ENCODE peak calls at places on chromosomes 1 and 21, in four cellular contexts. One of them, this sample, is unnamed. For H3K4me1, the result is how much of the 10 kb centered on the place peaks cover.

GRCh38 chr1:228122921-228123441 is 13.9 kb upstream of the MRPL55 start:
- DNase-seq in GM23248: no peak
- DNase-seq in fibroblast of lung: no peak
- DNase-seq in mammary epithelial cell: no peak
- DNase-seq in this sample: no peak

GRCh38 chr1:30253807-30254440 is 469.5 kb downstream of the MATN1 start:
- DNase-seq in GM23248: no peak
- DNase-seq in mammary epithelial cell: no peak
- DNase-seq in fibroblast of lung: no peak
- DNase-seq in this sample: no peak

GRCh38 chr1:47755368-47755990 is 241.7 kb downstream of the TRABD2B start:
- DNase-seq in mammary epithelial cell: no peak
- DNase-seq in fibroblast of lung: no peak
- DNase-seq in GM23248: peak
- DNase-seq in this sample: no peak

GRCh38 chr21:45448283-45448809 is 43.4 kb downstream of the COL18A1 start:
- DNase-seq in mammary epithelial cell: no peak
- DNase-seq in GM23248: no peak
- DNase-seq in fibroblast of lung: no peak
- DNase-seq in this sample: no peak

GRCh38 chr1:115768549-115768948 is at the start of gene CASQ2:
- DNase-seq in fibroblast of lung: no peak
- DNase-seq in GM23248: no peak
- DNase-seq in mammary epithelial cell: no peak
- DNase-seq in this sample: no peak

GRCh38 chr1:5239911-5240310 is 585.5 kb downstream of the AJAP1 start:
- DNase-seq in fibroblast of lung: no peak
- DNase-seq in GM23248: no peak
- DNase-seq in mammary epithelial cell: no peak
- DNase-seq in this sample: no peak

GRCh38 chr1:189859385-189859977 is 618.2 kb downstream of the BRINP3 start:
- DNase-seq in fibroblast of lung: no peak
- DNase-seq in GM23248: no peak
- DNase-seq in mammary epithelial cell: peak
- DNase-seq in this sample: peak

GRCh38 chr1:23984417-23985186 is 4.5 kb upstream of the SRSF10 start:
- DNase-seq in GM23248: peak
- DNase-seq in fibroblast of lung: peak
- DNase-seq in mammary epithelial cell: peak
- DNase-seq in this sample: no peak

GRCh38 chr1:3211996-3212395 is 143.0 kb downstream of the PRDM16 start:
- DNase-seq in GM23248: no peak
- DNase-seq in fibroblast of lung: no peak
- DNase-seq in mammary epithelial cell: no peak
- DNase-seq in this sample: no peak

GRCh38 chr1:2856821-2857290 is 55.4 kb upstream of the TTC34 start:
- DNase-seq in fibroblast of lung: no peak
- DNase-seq in GM23248: no peak
- DNase-seq in mammary epithelial cell: no peak
- DNase-seq in this sample: no peak

GRCh38 chr1:47209091-47209490 is 19.3 kb upstream of the PDZK1IP1 start:
- DNase-seq in fibroblast of lung: no peak
- DNase-seq in GM23248: no peak
- DNase-seq in mammary epithelial cell: no peak
- DNase-seq in this sample: no peak

GRCh38 chr21:15015622-15016471 is 49.0 kb downstream of the NRIP1 start:
- DNase-seq in fibroblast of lung: peak
- DNase-seq in GM23248: peak
- DNase-seq in mammary epithelial cell: peak
- DNase-seq in this sample: peak

GRCh38 chr1:178119623-178120022 is 25.7 kb downstream of the RASAL2 start:
- DNase-seq in fibroblast of lung: no peak
- DNase-seq in mammary epithelial cell: peak
- DNase-seq in GM23248: no peak
- DNase-seq in this sample: peak

GRCh38 chr21:35791541-35792335 is 268.6 kb downstream of the SETD4 start:
- DNase-seq in fibroblast of lung: no peak
- DNase-seq in GM23248: no peak
- DNase-seq in mammary epithelial cell: no peak
- DNase-seq in this sample: no peak

GRCh38 chr1:193281894-193282293 is 95.5 kb upstream of the B3GALT2 start:
- DNase-seq in GM23248: no peak
- DNase-seq in mammary epithelial cell: no peak
- DNase-seq in fibroblast of lung: no peak
- DNase-seq in this sample: no peak

GRCh38 chr1:34037109-34037508 is 127.9 kb downstream of the CSMD2 start:
- DNase-seq in fibroblast of lung: no peak
- DNase-seq in mammary epithelial cell: no peak
- DNase-seq in GM23248: no peak
- DNase-seq in this sample: no peak

GRCh38 chr1:152035406-152036315 is 1.1 kb downstream of the S100A11 start:
- DNase-seq in GM23248: peak
- DNase-seq in mammary epithelial cell: no peak
- DNase-seq in fibroblast of lung: peak
- DNase-seq in this sample: no peak
- TF ChIP-seq EZH2 in GM23248: no peak
- TF ChIP-seq EZH2 in mammary epithelial cell: no peak
- TF ChIP-seq EZH2 in fibroblast of lung: no peak
- TF ChIP-seq EZH2 in this sample: no peak

GRCh38 chr1:33041026-33041425 is 4.3 kb upstream of the AK2 start:
- DNase-seq in GM23248: no peak
- DNase-seq in mammary epithelial cell: no peak
- DNase-seq in fibroblast of lung: no peak
- DNase-seq in this sample: no peak

GRCh38 chr1:33039840-33040239 is 3.2 kb upstream of the AK2 start:
- DNase-seq in GM23248: no peak
- DNase-seq in mammary epithelial cell: no peak
- DNase-seq in fibroblast of lung: no peak
- DNase-seq in this sample: no peak

GRCh38 chr1:33036051-33036525 is 595 bp downstream of the AK2 start:
- DNase-seq in fibroblast of lung: peak
- DNase-seq in mammary epithelial cell: peak
- DNase-seq in GM23248: peak
- DNase-seq in this sample: peak

GRCh38 chr1:33032126-33032869 is 4.4 kb downstream of the AK2 start:
- DNase-seq in fibroblast of lung: peak
- DNase-seq in mammary epithelial cell: no peak
- DNase-seq in GM23248: peak
- DNase-seq in this sample: no peak

DNA sequence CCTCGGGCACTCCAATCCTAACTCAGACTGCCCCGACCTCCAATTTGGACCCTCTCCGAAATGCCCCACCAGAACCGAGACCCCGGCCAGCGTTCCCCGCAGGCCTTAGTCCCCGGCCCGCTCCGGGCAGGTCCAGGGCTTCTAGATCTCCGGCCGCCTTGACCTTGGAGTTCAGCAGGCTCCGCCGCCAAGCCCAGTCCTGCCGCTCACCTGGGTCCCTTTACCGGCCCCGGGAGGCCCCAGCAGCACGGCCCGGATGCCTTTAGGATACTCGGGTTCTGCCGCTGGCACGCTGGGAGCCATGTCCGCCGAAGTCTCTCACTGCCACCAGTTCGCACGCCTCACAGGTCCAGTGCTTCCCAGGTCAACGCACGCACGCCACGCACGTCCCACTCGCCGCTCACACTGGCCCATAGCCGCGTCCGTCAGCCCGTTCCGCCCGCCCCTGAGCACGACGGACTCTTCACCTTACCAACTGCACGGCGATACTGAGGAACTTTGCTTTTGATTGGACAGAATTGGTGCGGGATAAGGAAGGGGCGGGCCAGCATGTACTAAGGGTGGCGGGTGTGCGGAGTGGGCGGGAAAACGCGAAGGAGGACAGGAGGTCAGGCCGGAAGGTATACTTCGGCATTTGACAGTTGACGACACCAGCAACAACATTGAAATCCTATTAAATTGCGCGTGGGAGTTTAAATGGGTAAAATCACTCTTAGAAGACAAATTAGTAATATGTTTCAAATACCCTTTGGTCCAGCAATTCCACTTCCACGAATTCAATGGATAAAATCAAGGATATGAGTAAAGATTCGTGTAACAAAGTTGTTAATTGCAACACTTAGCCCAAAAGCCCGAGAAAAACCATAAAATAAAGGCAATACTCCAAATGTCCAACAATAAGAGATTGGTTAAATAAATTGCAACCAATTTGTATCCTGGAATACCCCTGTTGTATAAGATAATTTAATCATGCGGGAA is at the start of gene AK2:
- DNase-seq in fibroblast of lung: peak
- DNase-seq in mammary epithelial cell: peak
- DNase-seq in GM23248: peak
- DNase-seq in this sample: peak
- H3K4me1 ChIP-seq in fibroblast of lung: under half
- H3K4me1 ChIP-seq in mammary epithelial cell: under half
- H3K4me1 ChIP-seq in GM23248: under half
- H3K4me1 ChIP-seq in this sample: under half

GRCh38 chr1:84785231-84785630 is 95.0 kb upstream of the SSX2IP start:
- DNase-seq in fibroblast of lung: peak
- DNase-seq in mammary epithelial cell: peak
- DNase-seq in GM23248: no peak
- DNase-seq in this sample: no peak

GRCh38 chr1:84782881-84783280 is 92.6 kb upstream of the SSX2IP start:
- DNase-seq in GM23248: no peak
- DNase-seq in mammary epithelial cell: no peak
- DNase-seq in fibroblast of lung: no peak
- DNase-seq in this sample: no peak

GRCh38 chr1:84782311-84782771 is 92.1 kb upstream of the SSX2IP start:
- DNase-seq in mammary epithelial cell: no peak
- DNase-seq in GM23248: peak
- DNase-seq in fibroblast of lung: peak
- DNase-seq in this sample: peak

GRCh38 chr1:84776639-84777038 is 86.4 kb upstream of the SSX2IP start:
- DNase-seq in fibroblast of lung: no peak
- DNase-seq in mammary epithelial cell: peak
- DNase-seq in GM23248: no peak
- DNase-seq in this sample: no peak

DNA sequence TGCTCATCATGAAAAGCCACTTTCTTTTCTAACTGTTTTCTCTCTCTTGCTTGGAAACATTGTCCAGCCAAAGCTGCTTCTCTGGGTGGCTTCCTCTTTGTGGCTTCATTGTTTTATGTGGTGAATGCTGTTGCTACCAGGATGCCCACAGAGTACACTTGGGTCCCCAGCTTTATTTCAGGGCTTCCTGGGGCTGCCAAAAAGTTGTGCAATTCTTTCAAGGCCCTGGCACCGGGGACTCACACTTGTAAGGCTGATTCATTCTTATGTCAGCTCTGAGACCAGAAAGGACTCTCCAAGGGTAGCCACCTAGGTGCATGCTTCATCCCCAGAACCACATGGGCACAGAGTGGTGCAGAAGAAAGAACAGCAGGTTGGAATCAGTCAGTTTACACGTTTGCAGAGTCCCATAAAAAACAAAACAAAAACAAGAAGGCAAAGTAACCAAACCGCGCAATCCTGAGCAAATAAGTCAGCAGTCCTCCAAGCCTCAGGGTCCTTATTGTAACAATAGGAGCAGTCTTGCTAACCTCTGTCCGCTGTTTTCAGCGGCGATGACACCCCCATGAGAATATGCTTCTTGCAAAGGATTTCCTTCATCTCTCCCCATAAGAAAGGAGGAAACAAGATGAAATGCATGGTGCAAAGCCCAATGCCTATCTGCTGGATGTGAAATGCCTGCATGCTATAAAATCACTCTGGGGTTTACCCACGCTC is 89.9 kb upstream of the SSX2IP start:
- DNase-seq in mammary epithelial cell: peak
- DNase-seq in fibroblast of lung: peak
- DNase-seq in GM23248: peak
- DNase-seq in this sample: no peak
- TF ChIP-seq EZH2 in mammary epithelial cell: no peak
- TF ChIP-seq EZH2 in fibroblast of lung: no peak
- TF ChIP-seq EZH2 in GM23248: no peak
- TF ChIP-seq EZH2 in this sample: no peak

GRCh38 chr1:226882631-226883409 is 12.4 kb downstream of the PSEN2 start:
- DNase-seq in fibroblast of lung: peak
- DNase-seq in mammary epithelial cell: no peak
- DNase-seq in GM23248: peak
- DNase-seq in this sample: no peak

GRCh38 chr1:226882187-226882586 is 11.8 kb downstream of the PSEN2 start:
- DNase-seq in mammary epithelial cell: no peak
- DNase-seq in GM23248: no peak
- DNase-seq in fibroblast of lung: peak
- DNase-seq in this sample: no peak

GRCh38 chr1:226884116-226884515 is 13.7 kb downstream of the PSEN2 start:
- DNase-seq in GM23248: no peak
- DNase-seq in fibroblast of lung: no peak
- DNase-seq in mammary epithelial cell: no peak
- DNase-seq in this sample: no peak

GRCh38 chr1:226884966-226885820 is 14.8 kb downstream of the PSEN2 start:
- DNase-seq in fibroblast of lung: no peak
- DNase-seq in GM23248: no peak
- DNase-seq in mammary epithelial cell: no peak
- DNase-seq in this sample: no peak

GRCh38 chr1:226883630-226884029 is 13.2 kb downstream of the PSEN2 start:
- DNase-seq in fibroblast of lung: no peak
- DNase-seq in mammary epithelial cell: no peak
- DNase-seq in GM23248: no peak
- DNase-seq in this sample: no peak
- H3K4me1 ChIP-seq in fibroblast of lung: under half
- H3K4me1 ChIP-seq in mammary epithelial cell: under half
- H3K4me1 ChIP-seq in GM23248: under half
- H3K4me1 ChIP-seq in this sample: under half

GRCh38 chr1:202215472-202216130 is 22.0 kb downstream of the LGR6 start:
- DNase-seq in GM23248: no peak
- DNase-seq in mammary epithelial cell: no peak
- DNase-seq in fibroblast of lung: no peak
- DNase-seq in this sample: no peak

GRCh38 chr1:202216691-202217090 is 23.1 kb downstream of the LGR6 start:
- DNase-seq in fibroblast of lung: no peak
- DNase-seq in GM23248: no peak
- DNase-seq in mammary epithelial cell: no peak
- DNase-seq in this sample: no peak

GRCh38 chr1:202213361-202214088 is 19.9 kb downstream of the LGR6 start:
- DNase-seq in fibroblast of lung: no peak
- DNase-seq in GM23248: no peak
- DNase-seq in mammary epithelial cell: no peak
- DNase-seq in this sample: no peak

GRCh38 chr1:202212787-202213186 is 19.2 kb downstream of the LGR6 start:
- DNase-seq in mammary epithelial cell: no peak
- DNase-seq in fibroblast of lung: no peak
- DNase-seq in GM23248: no peak
- DNase-seq in this sample: no peak

GRCh38 chr1:202214089-202214843 is 20.7 kb downstream of the LGR6 start:
- DNase-seq in fibroblast of lung: no peak
- DNase-seq in mammary epithelial cell: no peak
- DNase-seq in GM23248: no peak
- DNase-seq in this sample: no peak
- TF ChIP-seq EZH2 in fibroblast of lung: peak
- TF ChIP-seq EZH2 in mammary epithelial cell: no peak
- TF ChIP-seq EZH2 in GM23248: peak
- TF ChIP-seq EZH2 in this sample: no peak

GRCh38 chr21:39660191-39660590 is 47.5 kb downstream of the B3GALT5 start:
- DNase-seq in fibroblast of lung: peak
- DNase-seq in mammary epithelial cell: no peak
- DNase-seq in GM23248: peak
- DNase-seq in this sample: no peak
- H3K4me1 ChIP-seq in fibroblast of lung: under half
- H3K4me1 ChIP-seq in mammary epithelial cell: under half
- H3K4me1 ChIP-seq in GM23248: under half
- H3K4me1 ChIP-seq in this sample: under half

This sample was measured in PC-9.